ENCODE peak calls at places on chromosomes 5 and 9, in eight cellular contexts. One of them, this sample, is unnamed.

GRCh38 chr5:139856694-139857093 is 61.1 kb downstream of the PSD2 start:
- DNase-seq in H9: no peak
- DNase-seq in left cardiac atrium: no peak
- DNase-seq in activated T-helper 1 cell treated with anti-CD3 and anti-CD28 coated beads, Interleukin-2, amount 50 U/mL, for 16 hours: no peak
- DNase-seq in aorta: no peak
- DNase-seq in germinal center: no peak
- DNase-seq in RCC 7860: no peak
- DNase-seq in HTR-8/SVneo: no peak
- DNase-seq in this sample: no peak

GRCh38 chr5:154603978-154604679 is 126.1 kb upstream of the HAND1 start:
- DNase-seq in H9: peak
- DNase-seq in left cardiac atrium: peak
- DNase-seq in activated T-helper 1 cell treated with anti-CD3 and anti-CD28 coated beads, Interleukin-2, amount 50 U/mL, for 16 hours: no peak
- DNase-seq in aorta: peak
- DNase-seq in germinal center: no peak
- DNase-seq in RCC 7860: no peak
- DNase-seq in HTR-8/SVneo: no peak
- DNase-seq in this sample: no peak

GRCh38 chr5:113255105-113255504 is 179.7 kb downstream of the TSSK1B start:
- DNase-seq in H9: no peak
- DNase-seq in left cardiac atrium: no peak
- DNase-seq in activated T-helper 1 cell treated with anti-CD3 and anti-CD28 coated beads, Interleukin-2, amount 50 U/mL, for 16 hours: no peak
- DNase-seq in aorta: no peak
- DNase-seq in germinal center: no peak
- DNase-seq in RCC 7860: no peak
- DNase-seq in HTR-8/SVneo: no peak
- DNase-seq in this sample: no peak

GRCh38 chr9:112430006-112430522 is 50.2 kb downstream of the HSDL2 start:
- DNase-seq in H9: no peak
- DNase-seq in left cardiac atrium: no peak
- DNase-seq in activated T-helper 1 cell treated with anti-CD3 and anti-CD28 coated beads, Interleukin-2, amount 50 U/mL, for 16 hours: no peak
- DNase-seq in aorta: no peak
- DNase-seq in germinal center: no peak
- DNase-seq in RCC 7860: no peak
- DNase-seq in HTR-8/SVneo: no peak
- DNase-seq in this sample: no peak

GRCh38 chr5:57163553-57164006 is 10.3 kb upstream of the GPBP1 start:
- DNase-seq in H9: no peak
- DNase-seq in left cardiac atrium: no peak
- DNase-seq in activated T-helper 1 cell treated with anti-CD3 and anti-CD28 coated beads, Interleukin-2, amount 50 U/mL, for 16 hours: no peak
- DNase-seq in aorta: no peak
- DNase-seq in germinal center: no peak
- DNase-seq in RCC 7860: no peak
- DNase-seq in HTR-8/SVneo: no peak
- DNase-seq in this sample: no peak

GRCh38 chr5:144122081-144122480 is 48.4 kb downstream of the YIPF5 start:
- DNase-seq in H9: no peak
- DNase-seq in left cardiac atrium: no peak
- DNase-seq in activated T-helper 1 cell treated with anti-CD3 and anti-CD28 coated beads, Interleukin-2, amount 50 U/mL, for 16 hours: no peak
- DNase-seq in aorta: no peak
- DNase-seq in germinal center: no peak
- DNase-seq in RCC 7860: no peak
- DNase-seq in HTR-8/SVneo: no peak
- DNase-seq in this sample: no peak

GRCh38 chr5:30392897-30393296 is 800.6 kb upstream of the CDH6 start:
- DNase-seq in H9: no peak
- DNase-seq in left cardiac atrium: no peak
- DNase-seq in activated T-helper 1 cell treated with anti-CD3 and anti-CD28 coated beads, Interleukin-2, amount 50 U/mL, for 16 hours: no peak
- DNase-seq in aorta: no peak
- DNase-seq in germinal center: no peak
- DNase-seq in RCC 7860: no peak
- DNase-seq in HTR-8/SVneo: no peak
- DNase-seq in this sample: no peak

GRCh38 chr5:86861514-86861913 is 243.8 kb downstream of the COX7C start:
- DNase-seq in H9: no peak
- DNase-seq in left cardiac atrium: no peak
- DNase-seq in activated T-helper 1 cell treated with anti-CD3 and anti-CD28 coated beads, Interleukin-2, amount 50 U/mL, for 16 hours: no peak
- DNase-seq in aorta: no peak
- DNase-seq in germinal center: no peak
- DNase-seq in RCC 7860: no peak
- DNase-seq in HTR-8/SVneo: no peak
- DNase-seq in this sample: no peak

GRCh38 chr5:166720026-166720425 is 1571.4 kb upstream of the WWC1 start:
- DNase-seq in H9: no peak
- DNase-seq in left cardiac atrium: no peak
- DNase-seq in activated T-helper 1 cell treated with anti-CD3 and anti-CD28 coated beads, Interleukin-2, amount 50 U/mL, for 16 hours: no peak
- DNase-seq in aorta: no peak
- DNase-seq in germinal center: no peak
- DNase-seq in RCC 7860: no peak
- DNase-seq in HTR-8/SVneo: no peak
- DNase-seq in this sample: no peak

GRCh38 chr5:174872271-174872670 is 147.9 kb downstream of the MSX2 start:
- DNase-seq in H9: no peak
- DNase-seq in left cardiac atrium: no peak
- DNase-seq in activated T-helper 1 cell treated with anti-CD3 and anti-CD28 coated beads, Interleukin-2, amount 50 U/mL, for 16 hours: no peak
- DNase-seq in aorta: no peak
- DNase-seq in germinal center: no peak
- DNase-seq in RCC 7860: no peak
- DNase-seq in HTR-8/SVneo: no peak
- DNase-seq in this sample: no peak

GRCh38 chr5:10467281-10468198 is 25.9 kb downstream of the ROPN1L start:
- DNase-seq in H9: peak
- DNase-seq in left cardiac atrium: no peak
- DNase-seq in activated T-helper 1 cell treated with anti-CD3 and anti-CD28 coated beads, Interleukin-2, amount 50 U/mL, for 16 hours: no peak
- DNase-seq in aorta: no peak
- DNase-seq in germinal center: no peak
- DNase-seq in RCC 7860: peak
- DNase-seq in HTR-8/SVneo: peak
- DNase-seq in this sample: peak

GRCh38 chr5:137264573-137264972 is 234.6 kb downstream of the SPOCK1 start:
- DNase-seq in H9: no peak
- DNase-seq in left cardiac atrium: no peak
- DNase-seq in activated T-helper 1 cell treated with anti-CD3 and anti-CD28 coated beads, Interleukin-2, amount 50 U/mL, for 16 hours: no peak
- DNase-seq in aorta: no peak
- DNase-seq in germinal center: no peak
- DNase-seq in RCC 7860: peak
- DNase-seq in HTR-8/SVneo: no peak
- DNase-seq in this sample: no peak

GRCh38 chr5:150490296-150490669 is 17.6 kb upstream of the NDST1 start:
- DNase-seq in H9: no peak
- DNase-seq in left cardiac atrium: no peak
- DNase-seq in activated T-helper 1 cell treated with anti-CD3 and anti-CD28 coated beads, Interleukin-2, amount 50 U/mL, for 16 hours: no peak
- DNase-seq in aorta: no peak
- DNase-seq in germinal center: no peak
- DNase-seq in RCC 7860: no peak
- DNase-seq in HTR-8/SVneo: no peak
- DNase-seq in this sample: no peak

GRCh38 chr5:10863763-10864383 is 102.8 kb upstream of the DAP start:
- DNase-seq in H9: peak
- DNase-seq in left cardiac atrium: peak
- DNase-seq in activated T-helper 1 cell treated with anti-CD3 and anti-CD28 coated beads, Interleukin-2, amount 50 U/mL, for 16 hours: peak
- DNase-seq in aorta: peak
- DNase-seq in germinal center: peak
- DNase-seq in RCC 7860: no peak
- DNase-seq in HTR-8/SVneo: peak
- DNase-seq in this sample: no peak

GRCh38 chr9:74742792-74743389 is 144.8 kb downstream of the TRPM6 start:
- DNase-seq in H9: peak
- DNase-seq in left cardiac atrium: peak
- DNase-seq in activated T-helper 1 cell treated with anti-CD3 and anti-CD28 coated beads, Interleukin-2, amount 50 U/mL, for 16 hours: no peak
- DNase-seq in aorta: no peak
- DNase-seq in germinal center: peak
- DNase-seq in RCC 7860: no peak
- DNase-seq in HTR-8/SVneo: no peak
- DNase-seq in this sample: peak

GRCh38 chr9:111627260-111627963 is 3.7 kb upstream of the DNAJC25 start:
- DNase-seq in H9: no peak
- DNase-seq in left cardiac atrium: no peak
- DNase-seq in activated T-helper 1 cell treated with anti-CD3 and anti-CD28 coated beads, Interleukin-2, amount 50 U/mL, for 16 hours: no peak
- DNase-seq in aorta: no peak
- DNase-seq in germinal center: no peak
- DNase-seq in RCC 7860: no peak
- DNase-seq in HTR-8/SVneo: no peak
- DNase-seq in this sample: no peak

GRCh38 chr5:176540476-176540899 is 3.3 kb upstream of the RNF44 start:
- DNase-seq in H9: no peak
- DNase-seq in left cardiac atrium: no peak
- DNase-seq in activated T-helper 1 cell treated with anti-CD3 and anti-CD28 coated beads, Interleukin-2, amount 50 U/mL, for 16 hours: no peak
- DNase-seq in aorta: no peak
- DNase-seq in germinal center: no peak
- DNase-seq in RCC 7860: no peak
- DNase-seq in HTR-8/SVneo: no peak
- DNase-seq in this sample: no peak

GRCh38 chr9:99820330-99821186 is 1.1 kb upstream of the NR4A3 start:
- DNase-seq in H9: no peak
- DNase-seq in left cardiac atrium: peak
- DNase-seq in activated T-helper 1 cell treated with anti-CD3 and anti-CD28 coated beads, Interleukin-2, amount 50 U/mL, for 16 hours: no peak
- DNase-seq in aorta: peak
- DNase-seq in germinal center: peak
- DNase-seq in RCC 7860: peak
- DNase-seq in HTR-8/SVneo: peak
- DNase-seq in this sample: peak

GRCh38 chr5:173750538-173751265 is 134.3 kb upstream of the BOD1 start:
- DNase-seq in H9: no peak
- DNase-seq in left cardiac atrium: no peak
- DNase-seq in activated T-helper 1 cell treated with anti-CD3 and anti-CD28 coated beads, Interleukin-2, amount 50 U/mL, for 16 hours: no peak
- DNase-seq in aorta: no peak
- DNase-seq in germinal center: no peak
- DNase-seq in RCC 7860: no peak
- DNase-seq in HTR-8/SVneo: no peak
- DNase-seq in this sample: no peak

GRCh38 chr5:51172853-51173635 is 210.2 kb upstream of the ISL1 start:
- DNase-seq in H9: peak
- DNase-seq in left cardiac atrium: no peak
- DNase-seq in activated T-helper 1 cell treated with anti-CD3 and anti-CD28 coated beads, Interleukin-2, amount 50 U/mL, for 16 hours: no peak
- DNase-seq in aorta: no peak
- DNase-seq in germinal center: no peak
- DNase-seq in RCC 7860: no peak
- DNase-seq in HTR-8/SVneo: no peak
- DNase-seq in this sample: no peak

GRCh38 chr5:168457542-168457941 is 28.7 kb upstream of the RARS1 start:
- DNase-seq in H9: no peak
- DNase-seq in left cardiac atrium: no peak
- DNase-seq in activated T-helper 1 cell treated with anti-CD3 and anti-CD28 coated beads, Interleukin-2, amount 50 U/mL, for 16 hours: no peak
- DNase-seq in aorta: no peak
- DNase-seq in germinal center: no peak
- DNase-seq in RCC 7860: no peak
- DNase-seq in HTR-8/SVneo: no peak
- DNase-seq in this sample: no peak

GRCh38 chr5:427415-428087 is 15.4 kb upstream of the EXOC3 start:
- DNase-seq in H9: no peak
- DNase-seq in left cardiac atrium: peak
- DNase-seq in activated T-helper 1 cell treated with anti-CD3 and anti-CD28 coated beads, Interleukin-2, amount 50 U/mL, for 16 hours: no peak
- DNase-seq in aorta: peak
- DNase-seq in germinal center: no peak
- DNase-seq in RCC 7860: no peak
- DNase-seq in HTR-8/SVneo: no peak
- DNase-seq in this sample: no peak

GRCh38 chr5:86030753-86031152 is 587.0 kb upstream of the COX7C start:
- DNase-seq in H9: no peak
- DNase-seq in left cardiac atrium: no peak
- DNase-seq in activated T-helper 1 cell treated with anti-CD3 and anti-CD28 coated beads, Interleukin-2, amount 50 U/mL, for 16 hours: no peak
- DNase-seq in aorta: no peak
- DNase-seq in germinal center: no peak
- DNase-seq in RCC 7860: no peak
- DNase-seq in HTR-8/SVneo: no peak
- DNase-seq in this sample: no peak